ENCODE peak calls at places on chromosomes 6 and 20, in six cellular contexts. A is tibial nerve; R is neuronal stem cell; X is effector memory CD4-positive, alpha-beta T cell; N is IMR-90; O is right lobe of liver. U is an unnamed sample.

GRCh38 chr6:56378966-56379608 is 131.7 kb upstream of the COL21A1 start:
- DNase-seq in A (no peak), R (no peak), X (no peak), N (no peak), O (no peak), U (no peak)

GRCh38 chr6:159012201-159012600 is 12.2 kb upstream of the RSPH3 start:
- DNase-seq in A (no peak), R (no peak), X (no peak), N (peak; percentile 45), O (no peak), U (no peak)

GRCh38 chr6:85868685-85869084 is 226.0 kb upstream of the SYNCRIP start:
- DNase-seq in A (no peak), R (no peak), X (no peak), N (no peak), O (no peak), U (no peak)

GRCh38 chr20:43584448-43585138 is 6.1 kb upstream of the IFT52 start:
- DNase-seq in A (no peak), R (no peak), X (no peak), N (peak; percentile 75), O (no peak), U (no peak)

GRCh38 chr6:134636221-134636830 is 313.6 kb downstream of the ALDH8A1 start:
- DNase-seq in A (no peak), R (no peak), X (no peak), N (peak; percentile 39), O (no peak), U (no peak)

GRCh38 chr20:46935394-46936017 is 40.9 kb downstream of the EYA2 start:
- DNase-seq in A (no peak), R (no peak), X (no peak), N (no peak), O (no peak), U (no peak)

GRCh38 chr6:166678426-166678825 is 51.4 kb upstream of the RPS6KA2 start:
- DNase-seq in A (no peak), R (no peak), X (no peak), N (peak; percentile 63), O (no peak), U (no peak)

GRCh38 chr6:9100869-9101575 is 665.7 kb upstream of the SLC35B3 start:
- DNase-seq in A (no peak), R (no peak), X (no peak), N (no peak), O (no peak), U (no peak)

GRCh38 chr6:138575257-138575656 is 76.0 kb upstream of the NHSL1 start:
- DNase-seq in A (no peak), R (no peak), X (no peak), N (no peak), O (no peak), U (no peak)

GRCh38 chr6:118529756-118530155 is 18.3 kb upstream of the PLN start:
- DNase-seq in A (no peak), R (no peak), X (no peak), N (no peak), O (no peak), U (no peak)

GRCh38 chr6:72861935-72862432 is 240.1 kb downstream of the KCNQ5 start:
- DNase-seq in A (no peak), R (no peak), X (no peak), N (peak; percentile 57), O (no peak), U (no peak)

GRCh38 chr6:110389689-110390382 is 25.5 kb downstream of the DDO start:
- DNase-seq in A (no peak), R (no peak), X (no peak), N (no peak), O (no peak), U (no peak)

GRCh38 chr20:34535301-34535840 is 19.1 kb downstream of the DYNLRB1 start:
- DNase-seq in A (no peak), R (no peak), X (no peak), N (no peak), O (peak; percentile 30), U (no peak)

GRCh38 chr6:38040254-38040653 is 220.7 kb downstream of the ZFAND3 start:
- DNase-seq in A (no peak), R (no peak), X (no peak), N (peak; percentile 16), O (no peak), U (no peak)

GRCh38 chr6:131116755-131117360 is 18.4 kb upstream of the AKAP7 start:
- DNase-seq in A (peak; percentile 37), R (no peak), X (no peak), N (peak; percentile 64), O (no peak), U (peak; percentile 23)

GRCh38 chr20:53873249-53873642 is 197.1 kb downstream of the BCAS1 start:
- DNase-seq in A (no peak), R (no peak), X (no peak), N (no peak), O (no peak), U (no peak)
- H3K4me3 ChIP-seq in A (no peak overlapping the region), R (no peak overlapping the region), X (peak overlapping the region; percentile 8), N (no peak overlapping the region), O (no peak overlapping the region), U (no peak overlapping the region)

DNA sequence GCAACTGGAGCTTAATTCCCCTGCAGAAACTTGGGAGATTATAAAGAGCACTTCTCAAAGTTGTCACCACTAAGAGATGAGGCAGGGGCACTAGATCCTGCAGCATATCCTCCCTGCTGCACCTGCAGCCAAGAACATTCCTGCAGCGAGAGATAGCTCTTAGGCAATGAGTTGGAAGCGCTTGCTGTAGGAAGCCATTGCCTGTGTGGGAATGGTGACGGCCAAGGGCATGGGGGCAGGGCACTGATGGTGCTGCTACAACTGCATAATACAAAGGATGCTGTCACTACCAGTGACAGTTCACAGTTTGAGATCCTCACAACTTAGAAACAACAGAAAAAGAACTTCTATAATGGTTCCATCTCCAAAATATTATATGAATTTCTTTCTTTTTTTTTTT is 89.9 kb downstream of the CDS2 start:
- DNase-seq in A (no peak), R (no peak), X (no peak), N (no peak), O (peak; percentile 64), U (no peak)
- H3K36me3 ChIP-seq in A (peaks cover 17% of the 10 kb centered on the region), R (peaks cover 7% of the 10 kb centered on the region), X (peaks cover 6% of the 10 kb centered on the region), N (peaks cover 5% of the 10 kb centered on the region), O (no peaks in the 10 kb centered on the region), U (peaks cover 2% of the 10 kb centered on the region)

GRCh38 chr6:27288136-27289044 is 23.7 kb downstream of the POM121L2 start:
- DNase-seq in A (no peak), R (no peak), X (no peak), N (no peak), O (no peak), U (no peak)
- H3K4me3 ChIP-seq in A (no peak overlapping the region), R (no peak overlapping the region), X (no peak overlapping the region), N (peak overlapping the region; percentile 5), O (no peak overlapping the region), U (peak overlapping the region; percentile 8)

GRCh38 chr20:44596010-44596409 is 13.6 kb downstream of the PKIG start:
- DNase-seq in A (no peak), R (no peak), X (no peak), N (no peak), O (no peak), U (no peak)

GRCh38 chr20:44596876-44597275 is 14.5 kb downstream of the PKIG start:
- DNase-seq in A (no peak), R (no peak), X (no peak), N (no peak), O (no peak), U (no peak)

GRCh38 chr20:44598413-44599290 is 16.3 kb downstream of the PKIG start:
- DNase-seq in A (no peak), R (no peak), X (no peak), N (no peak), O (no peak), U (no peak)

GRCh38 chr20:44597930-44598329 is 15.6 kb downstream of the PKIG start:
- DNase-seq in A (no peak), R (no peak), X (no peak), N (no peak), O (no peak), U (no peak)

GRCh38 chr20:44597516-44597915 is 15.1 kb downstream of the PKIG start:
- DNase-seq in A (no peak), R (no peak), X (no peak), N (no peak), O (no peak), U (no peak)
- H3K36me3 ChIP-seq in A (peaks cover 8% of the 10 kb centered on the region), R (peaks cover under 1% of the 10 kb centered on the region), X (no peaks in the 10 kb centered on the region), N (peaks cover under 1% of the 10 kb centered on the region), O (no peaks in the 10 kb centered on the region), U (no peaks in the 10 kb centered on the region)

GRCh38 chr6:151494235-151494950 is 576 bp downstream of the CCDC170 start:
- DNase-seq in A (peak; percentile 38), R (peak; percentile 17), X (no peak), N (peak; percentile 41), O (peak; percentile 73), U (no peak)

GRCh38 chr6:151497935-151498726 is 4.3 kb downstream of the CCDC170 start:
- DNase-seq in A (no peak), R (no peak), X (no peak), N (peak; percentile 2), O (no peak), U (no peak)

GRCh38 chr6:151490996-151491395 is 2.8 kb upstream of the CCDC170 start:
- DNase-seq in A (no peak), R (no peak), X (no peak), N (no peak), O (no peak), U (no peak)

GRCh38 chr6:151495380-151495779 is 1.6 kb downstream of the CCDC170 start:
- DNase-seq in A (no peak), R (no peak), X (no peak), N (no peak), O (no peak), U (no peak)

GRCh38 chr6:151493495-151494234 is at the start of gene CCDC170:
- DNase-seq in A (no peak), R (peak; percentile 38), X (no peak), N (no peak), O (peak; percentile 73), U (no peak)
- H3K4me3 ChIP-seq in A (peak within 1 kb of the TSS; percentile 62), R (peak within 1 kb of the TSS; percentile 51), X (peak within 1 kb of the TSS; percentile 46), N (peak within 1 kb of the TSS; percentile 54), O (peak within 1 kb of the TSS; percentile 76), U (peak within 1 kb of the TSS; percentile 51)

DNA sequence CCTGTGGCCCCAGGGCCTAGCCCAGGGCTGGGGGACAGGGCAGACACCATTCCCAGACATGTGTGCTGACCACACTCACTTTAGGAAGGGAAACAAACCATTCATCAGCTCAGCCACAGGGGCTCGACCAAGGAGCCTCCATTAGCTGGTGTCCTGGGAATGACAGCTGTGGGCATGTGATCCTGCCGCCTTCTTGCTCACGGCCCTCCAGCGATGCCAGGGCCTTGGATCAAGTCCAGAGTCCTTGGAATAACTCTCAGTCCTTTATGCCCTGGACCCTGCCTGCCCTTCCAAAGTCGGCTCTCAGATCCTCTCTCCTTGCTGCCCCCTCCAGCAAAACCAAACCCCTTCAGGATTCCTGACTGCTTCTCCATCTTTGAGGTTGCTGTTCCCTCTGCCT is 165.0 kb upstream of the RNF24 start:
- DNase-seq in A (no peak), R (no peak), X (no peak), N (no peak), O (no peak), U (no peak)
- H3K36me3 ChIP-seq in A (peaks cover 97% of the 10 kb centered on the region), R (peaks cover 73% of the 10 kb centered on the region), X (no peaks in the 10 kb centered on the region), N (peaks cover 68% of the 10 kb centered on the region), O (no peaks in the 10 kb centered on the region), U (no peaks in the 10 kb centered on the region)

DNA sequence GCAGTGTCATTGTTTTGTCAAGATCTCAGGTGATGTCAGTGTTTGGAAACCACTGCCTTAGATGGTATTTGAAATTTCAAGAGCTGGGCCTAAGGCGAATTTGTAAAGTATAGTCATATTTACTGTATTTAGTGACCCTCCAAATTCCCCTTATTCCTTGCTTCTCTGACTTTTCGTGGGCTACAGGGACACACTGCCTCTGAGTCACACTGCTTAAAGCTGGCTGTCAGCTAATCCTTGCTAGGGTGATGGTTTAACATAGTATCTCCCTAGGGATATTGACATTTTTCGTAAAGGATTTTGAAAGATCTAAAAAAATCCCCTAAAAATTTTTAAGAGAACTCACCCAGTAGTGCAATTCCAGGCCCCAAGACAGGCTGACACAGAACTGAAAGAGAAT is 4.1 kb downstream of the BMP6 start:
- DNase-seq in A (no peak), R (no peak), X (no peak), N (no peak), O (no peak), U (no peak)
- H3K4me3 ChIP-seq in A (no peak overlapping the region), R (no peak overlapping the region), X (no peak overlapping the region), N (no peak overlapping the region), O (no peak overlapping the region), U (no peak overlapping the region)

U was measured in GM06990.